ENCODE peak calls at places on chromosomes 3 and 15, in four cellular contexts. M, F, G and C are unnamed samples.
A peak's percentile ranks its signal among the peaks of the same experiment; 100 is the strongest.

GRCh38 chr3:42498791-42499477 is 3.5 kb upstream of the VIPR1 start:
- DNase-seq in M (peak; percentile 22), F (no peak), G (no peak), C (no peak)

GRCh38 chr3:179717219-179717618 is 64.4 kb downstream of the USP13 start:
- DNase-seq in M (no peak), F (no peak), G (no peak), C (no peak)

GRCh38 chr3:3699816-3700633 is 99.2 kb upstream of the LRRN1 start:
- DNase-seq in M (no peak), F (no peak), G (no peak), C (no peak)

GRCh38 chr3:1692428-1692827 is 406.2 kb upstream of the CNTN4 start:
- DNase-seq in M (no peak), F (no peak), G (no peak), C (no peak)

GRCh38 chr3:154954750-154955149 is 125.4 kb upstream of the MME start:
- DNase-seq in M (no peak), F (peak; percentile 21), G (no peak), C (no peak)

GRCh38 chr15:100030586-100031249 is 297.5 kb upstream of the LYSMD4 start:
- DNase-seq in M (no peak), F (no peak), G (no peak), C (no peak)

GRCh38 chr3:186459108-186459467 is 85.1 kb downstream of the CRYGS start:
- DNase-seq in M (no peak), F (no peak), G (no peak), C (no peak)

GRCh38 chr15:66785637-66786036 is 83.6 kb downstream of the SMAD6 start:
- DNase-seq in M (no peak), F (no peak), G (no peak), C (no peak)

GRCh38 chr3:128438488-128439072 is 28.1 kb downstream of the DNAJB8 start:
- DNase-seq in M (no peak), F (no peak), G (no peak), C (no peak)

GRCh38 chr15:65400760-65401606 is 21.8 kb downstream of the IGDCC4 start:
- DNase-seq in M (peak; percentile 68), F (peak; percentile 80), G (peak; percentile 74), C (peak; percentile 37)

GRCh38 chr3:64049136-64049535 is 25.8 kb upstream of the PSMD6 start:
- DNase-seq in M (no peak), F (peak; percentile 45), G (no peak), C (no peak)

GRCh38 chr3:169020371-169020770 is 643.1 kb downstream of the MECOM start:
- DNase-seq in M (no peak), F (no peak), G (no peak), C (no peak)

GRCh38 chr15:80533934-80534333 is 129.8 kb downstream of the ARNT2 start:
- DNase-seq in M (no peak), F (no peak), G (no peak), C (no peak)

GRCh38 chr15:40807888-40808194 is 568 bp upstream of the DNAJC17 start:
- DNase-seq in M (no peak), F (no peak), G (no peak), C (no peak)
- TF ChIP-seq EP300 in M (no peak), F (no peak), G (no peak), C (no peak)

DNA sequence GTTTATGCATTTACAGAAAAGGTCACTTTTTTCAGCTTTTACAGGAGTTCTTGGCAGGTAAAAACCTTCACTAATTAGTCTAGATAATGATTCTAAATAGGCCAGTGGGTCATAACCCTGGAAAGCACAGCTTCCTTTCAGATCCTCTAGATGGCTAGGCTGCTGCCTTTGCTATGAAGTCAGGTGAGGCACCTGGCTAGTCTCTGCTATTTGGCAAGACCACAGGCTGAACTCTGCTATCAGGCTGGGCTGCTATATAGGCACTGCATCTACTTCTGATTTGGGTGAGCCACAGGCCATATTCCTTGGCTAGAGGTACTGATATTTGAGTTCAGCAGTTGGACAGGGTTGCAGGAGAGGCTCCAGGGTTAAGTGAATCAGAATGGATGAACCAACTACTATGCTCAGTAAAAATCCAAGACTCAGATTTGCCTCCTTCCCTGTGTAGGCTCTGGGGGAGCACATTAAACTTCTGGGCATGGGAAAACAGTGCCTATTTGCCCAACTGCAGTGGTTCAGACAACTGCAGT is 665.7 kb upstream of the TBL1XR1 start:
- DNase-seq in M (no peak), F (no peak), G (no peak), C (no peak)
- TF ChIP-seq EP300 in M (no peak), F (no peak), G (no peak), C (no peak)

DNA sequence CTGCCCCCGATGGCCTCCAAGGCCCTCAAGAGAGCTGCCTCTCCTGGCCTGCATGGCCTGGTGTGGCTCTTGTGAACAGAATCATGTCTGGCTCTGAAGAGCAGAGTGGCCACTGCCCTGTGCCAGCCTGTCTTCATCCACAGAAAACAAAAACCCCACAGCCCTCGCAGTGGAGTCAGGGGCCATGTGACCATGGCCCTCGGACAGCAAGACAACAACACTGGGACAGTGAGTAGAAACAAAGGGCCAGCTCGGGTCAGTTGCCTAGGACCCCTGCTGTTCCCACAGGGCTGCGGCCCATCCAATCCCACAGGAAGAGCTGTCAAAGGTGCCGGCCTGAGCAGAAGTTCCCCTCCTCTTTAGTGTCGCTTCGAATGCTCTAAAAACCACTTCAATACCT is 72.5 kb downstream of the UMPS start:
- DNase-seq in M (no peak), F (no peak), G (no peak), C (no peak)
- TF ChIP-seq EP300 in M (no peak), F (no peak), G (no peak), C (no peak)

GRCh38 chr15:85330941-85331588 is 49.3 kb upstream of the AKAP13 start:
- DNase-seq in M (peak; percentile 92), F (peak; percentile 95), G (peak; percentile 88), C (peak; percentile 85)
- TF ChIP-seq EP300 in M (peak; percentile 85), F (no peak), G (peak; percentile 21), C (peak; percentile 95)

DNA sequence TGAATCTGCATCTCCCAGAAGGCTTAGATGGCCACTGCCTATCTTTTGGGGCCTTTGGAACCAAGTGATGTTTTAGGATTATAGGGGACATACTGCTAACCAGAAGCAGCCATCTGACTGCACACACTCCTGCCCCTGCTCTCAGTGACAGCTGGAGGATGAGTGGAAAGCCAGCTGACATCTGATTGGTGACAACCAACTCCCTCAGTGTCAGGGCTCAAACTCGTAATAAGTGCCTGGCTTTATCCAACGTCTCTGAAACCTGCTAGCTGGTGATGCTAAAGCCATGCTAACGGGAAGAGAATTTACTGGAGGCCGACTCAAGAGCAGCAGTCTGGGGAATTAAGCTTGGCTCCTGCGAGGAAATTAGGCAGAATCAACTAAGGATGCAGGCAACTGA is 35.1 kb downstream of the KY start:
- DNase-seq in M (no peak), F (no peak), G (no peak), C (no peak)
- TF ChIP-seq EP300 in M (no peak), F (no peak), G (no peak), C (no peak)

GRCh38 chr3:10555263-10555662 is 49.9 kb upstream of the ATP2B2 start:
- DNase-seq in M (no peak), F (no peak), G (no peak), C (no peak)

GRCh38 chr3:10553586-10554235 is 48.3 kb upstream of the ATP2B2 start:
- DNase-seq in M (no peak), F (no peak), G (no peak), C (no peak)

GRCh38 chr3:10554236-10554611 is 48.8 kb upstream of the ATP2B2 start:
- DNase-seq in M (no peak), F (no peak), G (no peak), C (no peak)

GRCh38 chr3:10556312-10556711 is 50.9 kb upstream of the ATP2B2 start:
- DNase-seq in M (no peak), F (no peak), G (no peak), C (no peak)

GRCh38 chr3:10554746-10555145 is 49.4 kb upstream of the ATP2B2 start:
- DNase-seq in M (no peak), F (no peak), G (no peak), C (no peak)
- TF ChIP-seq EP300 in M (no peak), F (no peak), G (no peak), C (no peak)